ENCODE peak calls at places on chromosomes 6 and 20, in nine cellular contexts. C is GM10248, V is WTC11, K is astrocyte of the cerebellum, G is lower lobe of right lung, Y is fibroblast of lung, E is hepatocyte, T is RWPE1, Z is fibroblast of the aortic adventitia. N is an unnamed sample.

GRCh38 chr20:43825635-43826034 is 89.0 kb upstream of the TOX2 start:
- DNase-seq in C (no peak), V (no peak), K (no peak), G (no peak), Y (no peak), E (no peak), T (no peak), Z (no peak), N (no peak)

GRCh38 chr6:15517600-15517999 is 145.2 kb downstream of the DTNBP1 start:
- DNase-seq in C (no peak), V (no peak), K (no peak), G (no peak), Y (no peak), E (no peak), T (no peak), Z (no peak), N (no peak)

GRCh38 chr20:33811763-33812672 is 870 bp downstream of the CHMP4B start:
- DNase-seq in C (peak), V (no peak), K (no peak), G (peak), Y (peak), E (peak), T (peak), Z (peak), N (peak)

GRCh38 chr20:61915101-61915500 is 150.6 kb downstream of the TAF4 start:
- DNase-seq in C (no peak), V (no peak), K (no peak), G (no peak), Y (no peak), E (no peak), T (no peak), Z (no peak), N (no peak)

GRCh38 chr6:41469951-41470340 is 76.2 kb upstream of the FOXP4 start:
- DNase-seq in C (no peak), V (peak), K (no peak), G (peak), Y (peak), E (peak), T (peak), Z (no peak), N (no peak)

GRCh38 chr20:17992224-17992637 is 23.4 kb downstream of the MGME1 start:
- DNase-seq in C (peak), V (no peak), K (no peak), G (no peak), Y (no peak), E (no peak), T (no peak), Z (no peak), N (no peak)

GRCh38 chr6:144315226-144315980 is 30.3 kb downstream of the UTRN start:
- DNase-seq in C (no peak), V (no peak), K (no peak), G (no peak), Y (no peak), E (no peak), T (no peak), Z (no peak), N (no peak)

GRCh38 chr6:32685603-32686002 is 19.1 kb upstream of the HLA-DQB1 start:
- DNase-seq in C (peak), V (no peak), K (no peak), G (no peak), Y (peak), E (no peak), T (no peak), Z (no peak), N (no peak)

GRCh38 chr20:41006126-41006935 is 22.3 kb upstream of the TOP1 start:
- DNase-seq in C (no peak), V (no peak), K (no peak), G (no peak), Y (no peak), E (no peak), T (no peak), Z (no peak), N (no peak)

GRCh38 chr6:130070747-130071146 is 52.4 kb downstream of the L3MBTL3 start:
- DNase-seq in C (no peak), V (no peak), K (no peak), G (no peak), Y (peak), E (no peak), T (no peak), Z (no peak), N (no peak)

GRCh38 chr6:145836170-145836569 is 21.6 kb upstream of the FBXO30 start:
- DNase-seq in C (no peak), V (no peak), K (no peak), G (no peak), Y (peak), E (no peak), T (no peak), Z (peak), N (no peak)

GRCh38 chr20:11987526-11987925 is 69.8 kb downstream of the BTBD3 start:
- DNase-seq in C (no peak), V (no peak), K (no peak), G (no peak), Y (no peak), E (no peak), T (no peak), Z (no peak), N (no peak)

GRCh38 chr20:9576695-9577094 is 62.3 kb downstream of the LAMP5 start:
- DNase-seq in C (no peak), V (no peak), K (no peak), G (no peak), Y (no peak), E (no peak), T (no peak), Z (no peak), N (no peak)

GRCh38 chr20:5831539-5832237 is 81.5 kb downstream of the SHLD1 start:
- DNase-seq in C (no peak), V (no peak), K (no peak), G (no peak), Y (no peak), E (no peak), T (no peak), Z (no peak), N (no peak)

GRCh38 chr20:41483553-41483930 is 116.9 kb upstream of the EMILIN3 start:
- DNase-seq in C (no peak), V (no peak), K (no peak), G (no peak), Y (peak), E (no peak), T (no peak), Z (peak), N (no peak)

GRCh38 chr6:153670403-153671026 is 368.5 kb upstream of the OPRM1 start:
- DNase-seq in C (no peak), V (no peak), K (no peak), G (no peak), Y (no peak), E (no peak), T (no peak), Z (no peak), N (no peak)

GRCh38 chr6:113825776-113826175 is 31.4 kb upstream of the MARCKS start:
- DNase-seq in C (no peak), V (no peak), K (peak), G (peak), Y (peak), E (peak), T (no peak), Z (peak), N (no peak)

DNA sequence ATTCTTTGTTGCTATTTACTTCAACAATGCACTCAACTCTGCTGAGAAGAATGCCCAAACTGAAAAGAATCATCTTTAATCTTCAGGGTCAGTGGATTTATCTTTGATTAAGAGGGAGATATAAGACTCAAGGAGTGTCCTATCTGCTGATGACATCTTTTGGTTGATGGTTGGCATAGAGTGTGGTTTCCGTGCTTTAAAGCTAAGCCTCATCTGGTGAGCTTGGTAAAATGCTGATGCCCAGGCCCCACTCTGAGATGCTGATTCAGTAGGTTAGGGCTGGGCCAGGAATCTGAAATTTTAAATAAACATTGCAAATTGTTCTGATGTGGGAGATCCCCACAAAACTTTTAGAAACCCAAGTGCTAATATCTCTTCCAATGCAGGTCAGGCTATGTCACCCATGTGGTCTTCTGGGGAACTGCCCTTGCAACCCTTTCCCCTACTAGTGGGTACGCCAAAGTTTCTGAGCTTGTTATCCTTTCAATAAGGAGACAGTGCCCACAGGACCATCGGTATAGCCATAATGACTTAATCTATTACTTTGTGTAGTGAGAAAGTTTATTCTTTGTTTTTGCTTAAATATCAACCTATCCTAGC is 68.5 kb upstream of the ARMH2 start:
- DNase-seq in C (no peak), V (no peak), K (no peak), G (no peak), Y (no peak), E (no peak), T (no peak), Z (no peak), N (no peak)
- TF ChIP-seq CTCF in C (no peak), V (no peak), K (no peak), G (no peak), Y (no peak), E (no peak), T (no peak), Z (no peak), N (peak)

GRCh38 chr20:32034581-32035397 is 17.3 kb upstream of the HCK start:
- DNase-seq in C (no peak), V (no peak), K (no peak), G (peak), Y (no peak), E (no peak), T (no peak), Z (peak), N (no peak)
- TF ChIP-seq CTCF in C (peak), V (no peak), K (peak), G (peak), Y (no peak), E (peak), T (no peak), Z (no peak), N (no peak)

GRCh38 chr6:80523531-80523970 is 417.1 kb downstream of the BCKDHB start:
- DNase-seq in C (no peak), V (peak), K (no peak), G (peak), Y (peak), E (peak), T (no peak), Z (peak), N (no peak)
- TF ChIP-seq CTCF in C (no peak), V (no peak), K (no peak), G (no peak), Y (no peak), E (peak), T (no peak), Z (no peak), N (no peak)

GRCh38 chr6:2783188-2783957 is 18.2 kb downstream of the WRNIP1 start:
- DNase-seq in C (no peak), V (peak), K (no peak), G (no peak), Y (no peak), E (no peak), T (no peak), Z (peak), N (no peak)
- TF ChIP-seq CTCF in C (no peak), V (no peak), K (peak), G (no peak), Y (no peak), E (peak), T (no peak), Z (no peak), N (no peak)